ENCODE peak calls at places on chromosomes 5 and 9, in five cellular contexts. One of them, this sample, is unnamed.

GRCh38 chr5:57166250-57166649 is 7.6 kb upstream of the GPBP1 start:
- DNase-seq in GM12865: peak; percentile 23
- DNase-seq in OCI-M1: peak; percentile 84
- DNase-seq in foreskin fibroblast: peak; percentile 24
- DNase-seq in head of caudate nucleus: no peak
- DNase-seq in this sample: peak; percentile 74

GRCh38 chr5:29379619-29380018 is 1813.9 kb upstream of the CDH6 start:
- DNase-seq in OCI-M1: no peak
- DNase-seq in foreskin fibroblast: no peak
- DNase-seq in head of caudate nucleus: no peak
- DNase-seq in GM12865: no peak
- DNase-seq in this sample: no peak

GRCh38 chr5:53041071-53041692 is 52.0 kb downstream of the ITGA2 start:
- DNase-seq in head of caudate nucleus: no peak
- DNase-seq in OCI-M1: peak; percentile 62
- DNase-seq in foreskin fibroblast: peak; percentile 51
- DNase-seq in GM12865: peak; percentile 57
- DNase-seq in this sample: no peak

GRCh38 chr5:122871669-122872068 is 26.3 kb downstream of the SNX24 start:
- DNase-seq in foreskin fibroblast: peak; percentile 26
- DNase-seq in head of caudate nucleus: no peak
- DNase-seq in GM12865: no peak
- DNase-seq in OCI-M1: no peak
- DNase-seq in this sample: no peak

GRCh38 chr9:105341784-105342183 is 97.3 kb downstream of the SLC44A1 start:
- DNase-seq in head of caudate nucleus: no peak
- DNase-seq in foreskin fibroblast: peak; percentile 83
- DNase-seq in GM12865: peak; percentile 42
- DNase-seq in OCI-M1: peak; percentile 84
- DNase-seq in this sample: no peak

GRCh38 chr9:119435066-119435465 is 65.8 kb upstream of the BRINP1 start:
- DNase-seq in foreskin fibroblast: no peak
- DNase-seq in GM12865: no peak
- DNase-seq in OCI-M1: no peak
- DNase-seq in head of caudate nucleus: no peak
- DNase-seq in this sample: no peak

GRCh38 chr5:8050616-8051015 is 181.7 kb downstream of the MTRR start:
- DNase-seq in GM12865: no peak
- DNase-seq in head of caudate nucleus: no peak
- DNase-seq in OCI-M1: no peak
- DNase-seq in foreskin fibroblast: no peak
- DNase-seq in this sample: no peak

GRCh38 chr5:107670028-107670926 is 460 bp downstream of the EFNA5 start:
- DNase-seq in foreskin fibroblast: peak; percentile 72
- DNase-seq in GM12865: peak; percentile 78
- DNase-seq in OCI-M1: no peak
- DNase-seq in head of caudate nucleus: peak; percentile 27
- DNase-seq in this sample: no peak

GRCh38 chr5:68171101-68171558 is 44.4 kb upstream of the PIK3R1 start:
- DNase-seq in foreskin fibroblast: peak; percentile 82
- DNase-seq in OCI-M1: no peak
- DNase-seq in GM12865: no peak
- DNase-seq in head of caudate nucleus: peak; percentile 56
- DNase-seq in this sample: no peak

GRCh38 chr5:171592741-171593140 is 173.3 kb downstream of the FGF18 start:
- DNase-seq in head of caudate nucleus: no peak
- DNase-seq in OCI-M1: no peak
- DNase-seq in foreskin fibroblast: no peak
- DNase-seq in GM12865: no peak
- DNase-seq in this sample: no peak

GRCh38 chr9:1709347-1709746 is 305.8 kb upstream of the SMARCA2 start:
- DNase-seq in head of caudate nucleus: no peak
- DNase-seq in foreskin fibroblast: peak; percentile 1
- DNase-seq in OCI-M1: peak; percentile 26
- DNase-seq in GM12865: peak; percentile 37
- DNase-seq in this sample: peak; percentile 50

GRCh38 chr9:21770877-21771560 is 31.4 kb upstream of the MTAP start:
- DNase-seq in head of caudate nucleus: no peak
- DNase-seq in GM12865: no peak
- DNase-seq in OCI-M1: peak; percentile 21
- DNase-seq in foreskin fibroblast: peak; percentile 78
- DNase-seq in this sample: no peak

GRCh38 chr9:136815422-136815782 is 7.7 kb downstream of the RABL6 start:
- DNase-seq in OCI-M1: no peak
- DNase-seq in GM12865: no peak
- DNase-seq in head of caudate nucleus: no peak
- DNase-seq in foreskin fibroblast: no peak
- DNase-seq in this sample: no peak

GRCh38 chr5:151093476-151093889 is 12.6 kb upstream of the TNIP1 start:
- DNase-seq in OCI-M1: peak; percentile 35
- DNase-seq in head of caudate nucleus: no peak
- DNase-seq in foreskin fibroblast: peak; percentile 97
- DNase-seq in GM12865: peak; percentile 49
- DNase-seq in this sample: peak; percentile 74

GRCh38 chr5:172736524-172737135 is 34.4 kb downstream of the DUSP1 start:
- DNase-seq in foreskin fibroblast: peak; percentile 57
- DNase-seq in OCI-M1: no peak
- DNase-seq in head of caudate nucleus: no peak
- DNase-seq in GM12865: no peak
- DNase-seq in this sample: no peak

GRCh38 chr5:50846261-50846660 is 179.8 kb downstream of the PARP8 start:
- DNase-seq in head of caudate nucleus: no peak
- DNase-seq in OCI-M1: no peak
- DNase-seq in foreskin fibroblast: no peak
- DNase-seq in GM12865: no peak
- DNase-seq in this sample: no peak

GRCh38 chr9:26326473-26327044 is 566.0 kb downstream of the CAAP1 start:
- DNase-seq in head of caudate nucleus: no peak
- DNase-seq in GM12865: peak; percentile 62
- DNase-seq in foreskin fibroblast: peak; percentile 68
- DNase-seq in OCI-M1: peak; percentile 88
- DNase-seq in this sample: peak; percentile 32

GRCh38 chr5:16493261-16493660 is 27.7 kb upstream of the ZNF622 start:
- DNase-seq in OCI-M1: no peak
- DNase-seq in foreskin fibroblast: no peak
- DNase-seq in GM12865: no peak
- DNase-seq in head of caudate nucleus: no peak
- DNase-seq in this sample: no peak

GRCh38 chr9:23603311-23603710 is 222.7 kb downstream of the ELAVL2 start:
- DNase-seq in GM12865: no peak
- DNase-seq in OCI-M1: no peak
- DNase-seq in head of caudate nucleus: no peak
- DNase-seq in foreskin fibroblast: no peak
- DNase-seq in this sample: no peak

GRCh38 chr9:841371-842209 is at the start of gene DMRT1:
- DNase-seq in foreskin fibroblast: no peak
- DNase-seq in OCI-M1: no peak
- DNase-seq in head of caudate nucleus: no peak
- DNase-seq in GM12865: peak; percentile 57
- DNase-seq in this sample: no peak

GRCh38 chr5:14742427-14743010 is 78.0 kb downstream of the OTULIN start:
- DNase-seq in GM12865: no peak
- DNase-seq in OCI-M1: no peak
- DNase-seq in head of caudate nucleus: no peak
- DNase-seq in foreskin fibroblast: no peak
- DNase-seq in this sample: no peak

GRCh38 chr5:127967983-127968592 is 115.5 kb upstream of the SLC12A2 start:
- DNase-seq in OCI-M1: no peak
- DNase-seq in foreskin fibroblast: peak; percentile 11
- DNase-seq in head of caudate nucleus: no peak
- DNase-seq in GM12865: no peak
- DNase-seq in this sample: no peak

GRCh38 chr5:68315679-68316271 is 100.2 kb downstream of the PIK3R1 start:
- DNase-seq in OCI-M1: no peak
- DNase-seq in foreskin fibroblast: no peak
- DNase-seq in GM12865: peak; percentile 75
- DNase-seq in head of caudate nucleus: no peak
- DNase-seq in this sample: no peak

GRCh38 chr5:149036970-149037369 is 25.9 kb downstream of the SH3TC2 start:
- DNase-seq in OCI-M1: no peak
- DNase-seq in foreskin fibroblast: peak; percentile 51
- DNase-seq in head of caudate nucleus: no peak
- DNase-seq in GM12865: no peak
- DNase-seq in this sample: peak; percentile 4